ENCODE peak calls at places on chromosome 16, in five cellular contexts. F is spleen, G is HCT116, S is stomach, M is H1. H is an unnamed sample.

GRCh38 chr16:89407925-89408300 is 82.4 kb downstream of the ANKRD11 start:
- DNase-seq in S (no peak), G (no peak), F (no peak), M (no peak), H (no peak)

GRCh38 chr16:84462296-84463210 is 41.9 kb downstream of the MEAK7 start:
- DNase-seq in F (peak; percentile 56), S (no peak), M (no peak), G (no peak), H (peak; percentile 52)

GRCh38 chr16:63289834-63290460 is 1253.7 kb upstream of the CDH8 start:
- DNase-seq in G (no peak), F (peak; percentile 29), M (peak; percentile 77), S (peak; percentile 46), H (peak; percentile 60)

GRCh38 chr16:680967-681745 is 946 bp downstream of the STUB1 start:
- DNase-seq in S (peak; percentile 51), F (peak; percentile 82), M (peak; percentile 64), G (no peak), H (no peak)

GRCh38 chr16:12617401-12617819 is 186.3 kb downstream of the CPPED1 start:
- DNase-seq in G (no peak), M (no peak), F (no peak), S (no peak), H (no peak)

GRCh38 chr16:66728117-66728787 is 23.2 kb downstream of the DYNC1LI2 start:
- DNase-seq in M (no peak), F (no peak), G (peak; percentile 28), S (peak; percentile 37), H (peak; percentile 67)

GRCh38 chr16:78100162-78100467 is 661 bp downstream of the WWOX start:
- DNase-seq in G (no peak), S (no peak), M (no peak), F (no peak), H (no peak)

GRCh38 chr16:9091867-9092281 is 430 bp downstream of the HAPSTR1 start:
- DNase-seq in F (peak; percentile 94), S (peak; percentile 41), G (no peak), M (peak; percentile 61), H (peak; percentile 76)

GRCh38 chr16:30380801-30381208 is 1.6 kb downstream of the SEPTIN1 start:
- DNase-seq in M (no peak), S (no peak), G (no peak), F (no peak), H (no peak)

GRCh38 chr16:56457927-56458470 is 6.6 kb downstream of the OGFOD1 start:
- DNase-seq in S (no peak), G (no peak), F (no peak), M (no peak), H (no peak)

GRCh38 chr16:28534542-28535373 is 4.0 kb downstream of the NUPR1 start:
- DNase-seq in M (no peak), G (no peak), S (peak; percentile 47), F (no peak), H (peak; percentile 89)

GRCh38 chr16:89529097-89529496 is 20.9 kb downstream of the SPG7 start:
- DNase-seq in F (no peak), S (no peak), M (no peak), G (no peak), H (no peak)

GRCh38 chr16:69769404-69769803 is 7.3 kb downstream of the WWP2 start:
- DNase-seq in M (no peak), G (no peak), S (no peak), F (no peak), H (no peak)

GRCh38 chr16:52251495-52251894 is 295.4 kb downstream of the TOX3 start:
- DNase-seq in G (no peak), F (no peak), M (no peak), S (no peak), H (no peak)

GRCh38 chr16:56600398-56600999 is 7.9 kb upstream of the MT2A start:
- DNase-seq in M (no peak), S (peak; percentile 44), G (peak; percentile 55), F (no peak), H (no peak)

GRCh38 chr16:47358816-47359215 is 102.0 kb downstream of the ITFG1 start:
- DNase-seq in S (no peak), F (no peak), G (peak; percentile 13), M (no peak), H (no peak)

GRCh38 chr16:65315004-65315398 is 193.1 kb upstream of the CDH11 start:
- DNase-seq in M (no peak), F (no peak), S (no peak), G (no peak), H (peak; percentile 74)

GRCh38 chr16:8372141-8372540 is 218.2 kb downstream of the TMEM114 start:
- DNase-seq in M (no peak), F (no peak), G (no peak), S (no peak), H (no peak)

GRCh38 chr16:1020591-1020990 is 39.0 kb downstream of the SOX8 start:
- DNase-seq in F (no peak), M (no peak), S (no peak), G (no peak), H (no peak)

GRCh38 chr16:47578033-47578432 is 116.9 kb downstream of the PHKB start:
- DNase-seq in G (no peak), M (no peak), S (no peak), F (no peak), H (no peak)

GRCh38 chr16:10886739-10887269 is 9.8 kb downstream of the CIITA start:
- DNase-seq in M (no peak), S (no peak), G (no peak), F (peak; percentile 56), H (no peak)

GRCh38 chr16:73016488-73016830 is 31.5 kb downstream of the ZFHX3 start:
- DNase-seq in S (no peak), G (no peak), F (no peak), M (no peak), H (peak; percentile 19)

GRCh38 chr16:10881479-10882030 is 4.6 kb downstream of the CIITA start:
- DNase-seq in G (no peak), F (no peak), M (no peak), S (no peak), H (no peak)

DNA sequence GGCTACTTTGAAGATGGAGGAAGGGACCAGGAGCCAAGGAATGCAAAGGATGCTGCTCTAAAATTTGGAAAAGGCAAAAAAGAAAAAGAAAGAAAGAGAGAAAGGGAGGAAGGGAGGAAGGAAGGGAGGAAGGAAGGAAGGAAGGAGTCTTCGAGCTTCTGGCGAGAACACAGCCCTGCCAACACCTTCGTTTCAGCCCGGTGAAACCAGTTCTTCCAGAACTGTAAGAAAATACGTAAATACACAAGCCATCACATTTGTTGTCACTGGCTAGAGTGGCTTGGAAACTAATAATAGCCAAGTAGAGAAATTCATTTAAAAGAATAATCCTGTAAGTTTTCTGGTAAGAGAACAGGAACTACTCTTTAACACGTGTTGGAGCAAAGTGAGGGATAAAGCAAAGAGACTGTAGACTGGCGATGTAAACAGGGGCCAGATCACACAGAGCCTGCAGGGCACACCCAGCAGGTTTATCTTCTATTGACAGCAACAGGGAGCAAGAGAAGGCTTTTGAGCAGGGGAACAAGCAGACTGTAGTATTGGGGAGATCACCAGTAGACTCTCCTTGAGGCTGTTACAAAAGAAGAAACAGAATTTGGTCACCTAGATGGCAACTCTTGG is 188.7 kb upstream of the MPHOSPH6 start:
- DNase-seq in M (no peak), S (peak; percentile 52), G (no peak), F (no peak), H (no peak)
- TF ChIP-seq POLR2AphosphoS5 in M (no peak), S (no peak), G (no peak), F (no peak), H (no peak)

GRCh38 chr16:4981473-4981872 is 23.3 kb downstream of the SEC14L5 start:
- DNase-seq in G (no peak), F (no peak), M (no peak), S (no peak), H (no peak)

GRCh38 chr16:4980691-4981090 is 22.6 kb downstream of the SEC14L5 start:
- DNase-seq in S (no peak), G (no peak), F (peak; percentile 17), M (no peak), H (no peak)

GRCh38 chr16:4979736-4980660 is 21.9 kb downstream of the SEC14L5 start:
- DNase-seq in M (no peak), F (peak; percentile 36), G (no peak), S (no peak), H (no peak)

GRCh38 chr16:4984174-4985000 is 26.3 kb downstream of the SEC14L5 start:
- DNase-seq in F (no peak), M (no peak), S (no peak), G (no peak), H (no peak)

GRCh38 chr16:4982056-4982867 is 24.1 kb downstream of the SEC14L5 start:
- DNase-seq in F (peak; percentile 22), M (no peak), S (no peak), G (no peak), H (no peak)
- H3K4me3 ChIP-seq in F (no peak overlapping the region), M (no peak overlapping the region), S (no peak overlapping the region), G (no peak overlapping the region), H (no peak overlapping the region)

GRCh38 chr16:57635266-57636097 is 7.1 kb downstream of the ADGRG1 start:
- DNase-seq in S (peak; percentile 75), G (no peak), M (no peak), F (no peak), H (no peak)
- TF ChIP-seq POLR2AphosphoS5 in S (no peak), G (no peak), M (no peak), F (no peak), H (no peak)

GRCh38 chr16:81651758-81652718 is 127.1 kb upstream of the PLCG2 start:
- DNase-seq in F (no peak), S (no peak), G (no peak), M (no peak), H (no peak)
- H3K4me3 ChIP-seq in F (peak overlapping the region; percentile 44), S (peak overlapping the region; percentile 36), G (no peak overlapping the region), M (no peak overlapping the region), H (peak overlapping the region; percentile 45)

DNA sequence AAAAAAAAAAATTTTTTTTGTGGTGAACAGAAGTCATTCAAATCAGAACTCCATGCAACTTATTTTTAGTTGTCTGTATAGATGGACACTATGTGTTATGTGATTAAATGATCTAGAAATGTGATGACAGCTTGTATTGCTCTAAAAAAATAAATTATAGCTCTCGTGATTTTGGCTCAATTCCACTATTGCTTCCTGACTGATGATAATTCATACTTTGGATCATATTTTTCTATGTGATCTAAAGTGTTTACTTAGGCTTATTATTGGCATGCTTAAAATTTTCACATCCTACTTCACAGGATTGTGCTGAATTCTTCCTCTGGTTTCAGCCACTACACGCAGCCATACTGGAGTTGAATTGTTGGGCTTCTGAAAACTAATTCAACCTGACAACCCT is 76.8 kb downstream of the RPGRIP1L start:
- DNase-seq in G (no peak), M (no peak), S (no peak), F (no peak), H (no peak)
- TF ChIP-seq POLR2AphosphoS5 in G (no peak), M (no peak), S (no peak), F (no peak), H (no peak)

H was measured in sigmoid colon.